ENCODE peak calls at places on chromosome 7, in five cellular contexts. H is astrocyte, S is ovary, Y is hepatocyte, J is cardiac muscle cell. X is an unnamed sample.

GRCh38 chr7:63072806-63073205 is 925.8 kb upstream of the ZNF722 start:
- DNase-seq in H (no peak), S (no peak), Y (no peak), J (no peak), X (no peak)

GRCh38 chr7:7639847-7640220 is 718 bp upstream of the UMAD1 start:
- DNase-seq in H (peak; percentile 23), S (no peak), Y (peak; percentile 46), J (peak; percentile 24), X (no peak)

GRCh38 chr7:101116898-101117297 is 10.0 kb upstream of the SERPINE1 start:
- DNase-seq in H (no peak), S (no peak), Y (no peak), J (peak; percentile 83), X (no peak)

GRCh38 chr7:2939193-2939885 is 95.2 kb upstream of the GNA12 start:
- DNase-seq in H (no peak), S (peak; percentile 3), Y (no peak), J (no peak), X (peak; percentile 24)

GRCh38 chr7:97004931-97005763 is at the start of gene DLX6:
- DNase-seq in H (no peak), S (peak; percentile 79), Y (peak; percentile 87), J (peak; percentile 32), X (peak; percentile 56)

GRCh38 chr7:51141451-51141971 is 175.1 kb downstream of the COBL start:
- DNase-seq in H (no peak), S (no peak), Y (peak; percentile 65), J (peak; percentile 59), X (no peak)

GRCh38 chr7:104444019-104444418 is 115.6 kb downstream of the LHFPL3 start:
- DNase-seq in H (no peak), S (no peak), Y (no peak), J (no peak), X (no peak)

GRCh38 chr7:69739906-69740545 is 141.8 kb downstream of the AUTS2 start:
- DNase-seq in H (peak; percentile 65), S (peak; percentile 44), Y (no peak), J (peak; percentile 81), X (no peak)

GRCh38 chr7:131026297-131027003 is 292.4 kb upstream of the KLF14 start:
- DNase-seq in H (peak; percentile 80), S (no peak), Y (peak; percentile 20), J (peak; percentile 56), X (no peak)

GRCh38 chr7:90903856-90904255 is 307.7 kb downstream of the CDK14 start:
- DNase-seq in H (no peak), S (no peak), Y (no peak), J (no peak), X (no peak)

GRCh38 chr7:101618207-101618839 is 10.8 kb downstream of the MYL10 start:
- DNase-seq in H (no peak), S (no peak), Y (peak; percentile 60), J (no peak), X (no peak)

GRCh38 chr7:116834815-116835533 is 27.4 kb upstream of the CAPZA2 start:
- DNase-seq in H (peak; percentile 48), S (no peak), Y (peak; percentile 27), J (peak; percentile 31), X (no peak)

GRCh38 chr7:70645876-70646336 is 486.0 kb upstream of the GALNT17 start:
- DNase-seq in H (no peak), S (no peak), Y (no peak), J (no peak), X (no peak)

GRCh38 chr7:154950992-154951391 is 51.9 kb downstream of the PAXIP1 start:
- DNase-seq in H (no peak), S (no peak), Y (no peak), J (no peak), X (no peak)

GRCh38 chr7:27921081-27921836 is 181.3 kb downstream of the TAX1BP1 start:
- DNase-seq in H (peak; percentile 69), S (no peak), Y (peak; percentile 84), J (peak; percentile 89), X (no peak)

GRCh38 chr7:96311967-96312366 is 9.9 kb downstream of the SLC25A13 start:
- DNase-seq in H (no peak), S (no peak), Y (peak; percentile 55), J (peak; percentile 67), X (no peak)

GRCh38 chr7:1136841-1137516 is 23.0 kb downstream of the ZFAND2A start:
- DNase-seq in H (no peak), S (peak; percentile 7), Y (no peak), J (no peak), X (peak; percentile 17)

GRCh38 chr7:42766810-42767423 is 145.0 kb downstream of the C7orf25 start:
- DNase-seq in H (no peak), S (no peak), Y (no peak), J (no peak), X (no peak)

GRCh38 chr7:11713352-11713751 is 118.6 kb downstream of the THSD7A start:
- DNase-seq in H (no peak), S (no peak), Y (no peak), J (no peak), X (no peak)

GRCh38 chr7:130878785-130879184 is 144.8 kb upstream of the KLF14 start:
- DNase-seq in H (peak; percentile 61), S (no peak), Y (no peak), J (no peak), X (no peak)

GRCh38 chr7:28179081-28180030 is 1.2 kb downstream of the JAZF1 start:
- DNase-seq in H (no peak), S (peak; percentile 73), Y (peak; percentile 85), J (peak; percentile 69), X (peak; percentile 91)

GRCh38 chr7:105643384-105643783 is 62.1 kb upstream of the EFCAB10 start:
- DNase-seq in H (no peak), S (no peak), Y (no peak), J (peak; percentile 53), X (no peak)

GRCh38 chr7:75981450-75982305 is 12.7 kb downstream of the TMEM120A start:
- DNase-seq in H (no peak), S (peak; percentile 39), Y (peak; percentile 4), J (no peak), X (no peak)

GRCh38 chr7:17849504-17849903 is 90.8 kb downstream of the SNX13 start:
- DNase-seq in H (peak; percentile 83), S (no peak), Y (no peak), J (peak; percentile 41), X (no peak)

GRCh38 chr7:44213872-44214595 is 13.3 kb downstream of the YKT6 start:
- DNase-seq in H (peak; percentile 17), S (peak; percentile 3), Y (peak; percentile 70), J (peak; percentile 57), X (no peak)

GRCh38 chr7:151429555-151430331 is 10.2 kb downstream of the CRYGN start:
- DNase-seq in H (no peak), S (no peak), Y (no peak), J (peak; percentile 45), X (no peak)

GRCh38 chr7:14924398-14924797 is 21.8 kb upstream of the DGKB start:
- DNase-seq in H (no peak), S (no peak), Y (no peak), J (peak; percentile 32), X (no peak)

DNA sequence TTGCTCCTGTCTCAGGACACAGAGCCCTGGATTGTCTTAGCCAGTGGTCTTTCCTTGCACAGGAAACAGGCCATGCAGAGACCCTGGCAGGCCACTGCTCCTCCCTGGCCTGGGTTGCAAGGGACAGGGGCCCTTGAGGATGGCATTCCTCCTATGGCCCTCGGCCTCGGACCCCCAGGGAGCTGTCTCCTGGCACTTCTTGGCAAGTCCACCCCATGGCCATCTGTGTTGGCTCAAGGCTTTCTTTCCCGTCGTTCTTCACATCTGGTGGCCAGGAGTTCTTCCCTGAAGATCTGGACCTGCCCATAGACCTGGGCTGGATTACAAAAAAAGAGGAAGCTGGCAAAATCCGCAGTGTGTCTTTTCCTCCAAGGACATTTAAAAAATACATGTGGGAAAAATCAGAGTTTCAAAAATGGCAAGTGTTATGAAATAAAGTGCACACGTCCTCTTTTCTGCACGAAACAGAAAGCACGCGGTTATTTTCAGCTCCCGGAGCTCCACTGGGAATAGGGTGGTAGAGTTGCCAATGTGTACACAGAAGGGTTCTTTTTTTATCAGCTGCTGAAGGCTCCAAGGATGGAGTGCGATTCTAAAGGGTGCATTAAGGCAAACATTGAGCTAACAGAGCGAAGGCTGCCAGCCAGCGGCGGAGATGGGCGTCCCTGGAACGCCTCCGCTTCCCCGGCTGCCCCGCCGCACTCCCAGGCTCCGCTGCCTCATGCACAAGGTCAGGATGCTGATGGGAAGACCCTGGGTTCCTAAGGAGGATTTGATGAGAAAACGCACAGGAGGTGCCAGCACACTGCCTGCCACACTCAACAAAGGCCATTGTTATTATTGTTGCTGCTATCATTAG is 62.8 kb upstream of the FAM20C start:
- DNase-seq in H (no peak), S (peak; percentile 58), Y (peak; percentile 3), J (peak; percentile 81), X (peak; percentile 82)
- H3K4me1 ChIP-seq in H (no peaks in the 10 kb centered on the region), S (peaks cover 24% of the 10 kb centered on the region), Y (no peaks in the 10 kb centered on the region), J (peaks cover 1% of the 10 kb centered on the region), X (no peaks in the 10 kb centered on the region)

GRCh38 chr7:137983308-137984008 is 18.4 kb downstream of the CREB3L2 start:
- DNase-seq in H (peak; percentile 43), S (no peak), Y (peak; percentile 44), J (no peak), X (peak; percentile 65)
- H3K27ac ChIP-seq in H (peak overlapping the region; percentile 5), S (no peak overlapping the region), Y (peak overlapping the region; percentile 86), J (no peak overlapping the region), X (peak overlapping the region; percentile 93)

GRCh38 chr7:66781408-66782090 is 41.0 kb downstream of the RABGEF1 start:
- DNase-seq in H (no peak), S (no peak), Y (no peak), J (no peak), X (no peak)

GRCh38 chr7:66776800-66777468 is 36.4 kb downstream of the RABGEF1 start:
- DNase-seq in H (no peak), S (no peak), Y (peak; percentile 13), J (no peak), X (no peak)

GRCh38 chr7:66779669-66780408 is 39.3 kb downstream of the RABGEF1 start:
- DNase-seq in H (peak; percentile 30), S (no peak), Y (no peak), J (peak; percentile 62), X (no peak)

GRCh38 chr7:66778201-66778600 is 37.7 kb downstream of the RABGEF1 start:
- DNase-seq in H (peak; percentile 67), S (no peak), Y (no peak), J (no peak), X (no peak)
- H3K36me3 ChIP-seq in H (peaks cover 43% of the 10 kb centered on the region), S (no peaks in the 10 kb centered on the region), Y (no peaks in the 10 kb centered on the region), J (peaks cover 20% of the 10 kb centered on the region), X (peaks cover 5% of the 10 kb centered on the region)

GRCh38 chr7:20513341-20513740 is 102.1 kb upstream of the ABCB5 start:
- DNase-seq in H (peak; percentile 67), S (no peak), Y (no peak), J (no peak), X (no peak)

GRCh38 chr7:20514364-20514763 is 101.1 kb upstream of the ABCB5 start:
- DNase-seq in H (peak; percentile 96), S (no peak), Y (peak; percentile 44), J (peak; percentile 80), X (no peak)

GRCh38 chr7:20519641-20520040 is 95.8 kb upstream of the ABCB5 start:
- DNase-seq in H (no peak), S (no peak), Y (no peak), J (no peak), X (no peak)

GRCh38 chr7:20509892-20510645 is 105.4 kb upstream of the ABCB5 start:
- DNase-seq in H (no peak), S (no peak), Y (no peak), J (no peak), X (no peak)

DNA sequence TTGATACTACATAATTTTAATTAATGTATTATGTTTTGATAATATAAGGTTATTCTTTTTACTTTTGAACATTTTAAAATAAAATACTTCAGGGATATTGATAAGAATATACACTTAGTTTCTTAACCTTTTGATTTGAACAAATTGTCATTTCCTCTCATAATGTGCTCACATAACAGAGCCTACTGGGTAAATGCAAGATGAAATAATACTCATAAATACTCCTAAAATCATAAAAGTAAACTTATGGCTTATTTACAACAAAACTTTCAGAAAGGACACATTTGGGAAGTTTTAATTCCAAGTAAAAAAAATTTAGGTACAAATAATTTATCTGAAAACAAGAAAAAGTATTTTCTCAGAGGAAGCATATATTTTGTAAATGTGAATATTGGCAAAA is 101.6 kb upstream of the ABCB5 start:
- DNase-seq in H (no peak), S (no peak), Y (no peak), J (no peak), X (no peak)
- H3K4me1 ChIP-seq in H (no peaks in the 10 kb centered on the region), S (no peaks in the 10 kb centered on the region), Y (no peaks in the 10 kb centered on the region), J (no peaks in the 10 kb centered on the region), X (no peaks in the 10 kb centered on the region)

X was measured in aorta.